ENCODE peak calls at places on chromosomes 4 and X, in nine cellular contexts. C, B, K, L, J, S, P, Q and O are unnamed samples.

GRCh38 chr4:10729366-10729765 is 44.8 kb upstream of the CLNK start:
- DNase-seq in J (no peak), Q (no peak), P (no peak), B (no peak), L (no peak), K (no peak), S (no peak), C (no peak), O (no peak)

GRCh38 chr4:8141935-8142334 is 16.7 kb downstream of the ABLIM2 start:
- DNase-seq in B (no peak), K (no peak), J (no peak), P (no peak), Q (no peak), L (no peak), C (no peak), S (no peak), O (no peak)

GRCh38 chr4:105963461-105964400 is 68.5 kb downstream of the NPNT start:
- DNase-seq in B (no peak), K (no peak), P (no peak), J (no peak), Q (peak), L (no peak), C (peak), S (no peak), O (no peak)

GRCh38 chr4:110175634-110176033 is 22.8 kb downstream of the ELOVL6 start:
- DNase-seq in P (no peak), S (no peak), C (no peak), J (no peak), L (no peak), K (no peak), B (no peak), Q (no peak), O (no peak)

GRCh38 chr4:138114434-138114833 is 127.7 kb downstream of the SLC7A11 start:
- DNase-seq in Q (no peak), S (no peak), P (no peak), C (no peak), J (no peak), B (no peak), K (no peak), L (no peak), O (peak)

GRCh38 chr4:46390353-46391058 is 578 bp upstream of the GABRA2 start:
- DNase-seq in K (no peak), S (no peak), Q (no peak), P (no peak), B (no peak), L (no peak), C (peak), J (no peak), O (no peak)

GRCh38 chr4:140856692-140857091 is 100.5 kb upstream of the TBC1D9 start:
- DNase-seq in K (no peak), C (no peak), P (no peak), J (peak), L (peak), Q (peak), B (no peak), S (no peak), O (no peak)

GRCh38 chr4:99062120-99062519 is 26.5 kb downstream of the ADH5 start:
- DNase-seq in B (no peak), Q (no peak), K (no peak), S (no peak), C (no peak), L (no peak), J (no peak), P (no peak), O (no peak)

GRCh38 chr4:17780461-17781071 is 855 bp downstream of the FAM184B start:
- DNase-seq in C (no peak), Q (peak), B (no peak), P (no peak), S (no peak), K (no peak), J (no peak), L (no peak), O (no peak)

GRCh38 chrX:67353651-67354370 is 190.0 kb upstream of the AR start:
- DNase-seq in Q (no peak), J (no peak), P (no peak), B (no peak), K (no peak), S (no peak), L (no peak), C (no peak), O (no peak)

GRCh38 chrX:23694606-23695005 is 27.3 kb downstream of the PRDX4 start:
- DNase-seq in J (no peak), K (no peak), B (peak), S (peak), L (no peak), C (peak), Q (peak), P (no peak), O (no peak)

GRCh38 chr4:185123479-185123878 is 19.6 kb upstream of the SLC25A4 start:
- DNase-seq in P (no peak), S (no peak), C (no peak), L (no peak), K (no peak), Q (no peak), B (no peak), J (no peak), O (no peak)

GRCh38 chr4:185128272-185129119 is 14.6 kb upstream of the SLC25A4 start:
- DNase-seq in J (no peak), P (no peak), L (peak), B (peak), K (no peak), Q (no peak), C (no peak), S (peak), O (peak)

GRCh38 chr4:185122681-185123345 is 20.3 kb upstream of the SLC25A4 start:
- DNase-seq in L (no peak), C (no peak), B (no peak), P (no peak), J (no peak), K (no peak), S (no peak), Q (no peak), O (no peak)

GRCh38 chr4:185127021-185127925 is 15.8 kb upstream of the SLC25A4 start:
- DNase-seq in K (no peak), L (peak), B (peak), S (peak), Q (no peak), P (no peak), C (no peak), J (no peak), O (peak)
- H3K4me3 ChIP-seq in K (peak), L (peak), B (peak), S (peak), Q (peak), P (peak), C (peak), J (peak), O (no peak)

GRCh38 chr4:147833254-147833653 is 101.4 kb downstream of the ARHGAP10 start:
- DNase-seq in J (no peak), L (no peak), C (no peak), K (no peak), P (no peak), S (no peak), Q (no peak), B (no peak), O (no peak)
- TF ChIP-seq CTCF in J (no peak), L (no peak), C (no peak), K (no peak), P (no peak), S (no peak), Q (no peak), B (no peak), O (no peak)

GRCh38 chrX:134658421-134658896 is at the start of gene PLAC1:
- DNase-seq in C (no peak), L (no peak), B (no peak), S (no peak), K (no peak), J (no peak), Q (no peak), P (no peak), O (no peak)
- H3K4me3 ChIP-seq in C (no peak), L (no peak), B (no peak), S (no peak), K (no peak), J (no peak), Q (no peak), P (no peak), O (no peak)

GRCh38 chrX:73262991-73263390 is 48.3 kb upstream of the NAP1L2 start:
- DNase-seq in B (no peak), K (no peak), L (no peak), S (no peak), P (no peak), C (no peak), Q (no peak), J (no peak), O (no peak)
- TF ChIP-seq CTCF in B (no peak), K (peak), L (no peak), S (no peak), P (no peak), C (peak), Q (no peak), J (peak), O (peak)

GRCh38 chr4:139553751-139554670 is 2.0 kb downstream of the SETD7 start:
- DNase-seq in B (no peak), Q (no peak), J (no peak), L (no peak), C (no peak), K (no peak), S (no peak), P (no peak), O (no peak)

GRCh38 chr4:139550724-139551429 is 5.1 kb downstream of the SETD7 start:
- DNase-seq in P (no peak), K (no peak), J (no peak), B (no peak), L (no peak), S (peak), C (no peak), Q (no peak), O (no peak)

GRCh38 chr4:139554726-139555072 is 1.3 kb downstream of the SETD7 start:
- DNase-seq in P (no peak), J (no peak), L (no peak), Q (no peak), K (no peak), B (no peak), S (no peak), C (no peak), O (no peak)

GRCh38 chr4:139552908-139553307 is 3.1 kb downstream of the SETD7 start:
- DNase-seq in P (no peak), S (no peak), J (no peak), L (no peak), B (no peak), K (no peak), C (no peak), Q (no peak), O (no peak)

DNA sequence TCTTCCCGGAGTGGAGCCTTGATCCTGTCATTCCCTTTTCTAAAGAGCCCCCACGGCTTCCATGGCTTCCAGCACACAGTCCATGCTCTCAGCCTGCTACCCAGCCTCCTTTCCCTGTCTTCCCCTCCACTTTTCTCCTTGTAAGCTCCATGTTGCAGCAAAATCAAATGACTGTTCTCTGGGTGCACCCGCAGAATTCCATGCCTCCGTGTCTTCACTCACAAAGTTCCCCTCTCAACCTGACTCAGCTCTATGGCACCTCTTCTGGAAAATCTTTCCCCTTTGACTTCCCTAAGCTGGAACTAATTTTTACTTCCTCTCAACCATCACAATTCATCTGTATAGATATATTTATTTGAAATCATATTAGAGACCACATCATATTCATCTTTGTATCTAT is 3.5 kb downstream of the SETD7 start:
- DNase-seq in P (no peak), B (no peak), S (no peak), C (no peak), L (no peak), Q (no peak), K (no peak), J (no peak), O (no peak)
- H3K4me3 ChIP-seq in P (no peak), B (no peak), S (no peak), C (no peak), L (no peak), Q (no peak), K (peak), J (peak), O (no peak)

GRCh38 chr4:121484633-121485032 is 103.8 kb upstream of the QRFPR start:
- DNase-seq in S (no peak), Q (peak), B (no peak), L (no peak), K (no peak), J (peak), C (no peak), P (no peak), O (no peak)
- TF ChIP-seq CTCF in S (no peak), Q (peak), B (peak), L (peak), K (peak), J (peak), C (peak), P (peak), O (peak)